ENCODE peak calls at places on chromosomes 5 and 9, in six cellular contexts. Y, X, P, E, C and H are unnamed samples.

GRCh38 chr5:125325488-125325887 is 579.0 kb upstream of the ZNF608 start:
- DNase-seq in X (no peak), C (no peak), E (no peak), Y (no peak), P (no peak), H (no peak)

GRCh38 chr9:108411632-108412031 is 444.2 kb downstream of the ACTL7B start:
- DNase-seq in P (no peak), E (no peak), X (no peak), Y (no peak), C (no peak), H (no peak)

GRCh38 chr9:113600477-113600851 is 136.9 kb downstream of the RGS3 start:
- DNase-seq in P (no peak), C (no peak), Y (no peak), X (no peak), E (no peak), H (no peak)

GRCh38 chr9:98057095-98057799 is 715 bp downstream of the NANS start:
- DNase-seq in P (no peak), X (no peak), C (no peak), E (peak), Y (no peak), H (no peak)

GRCh38 chr5:93236807-93237421 is 344.1 kb downstream of the NR2F1-AS1 start:
- DNase-seq in Y (no peak), C (no peak), X (no peak), E (no peak), P (no peak), H (no peak)

GRCh38 chr9:118418887-118419620 is 714.9 kb downstream of the TLR4 start:
- DNase-seq in X (no peak), Y (no peak), C (no peak), E (no peak), P (no peak), H (no peak)

GRCh38 chr5:143649869-143650268 is 162.1 kb upstream of the HMHB1 start:
- DNase-seq in X (no peak), E (no peak), P (no peak), Y (no peak), C (no peak), H (no peak)

GRCh38 chr5:96300986-96301385 is 132.1 kb downstream of the PCSK1 start:
- DNase-seq in Y (no peak), C (no peak), P (no peak), E (no peak), X (no peak), H (no peak)

GRCh38 chr9:19397845-19398244 is 11.0 kb upstream of the ACER2 start:
- DNase-seq in E (peak), P (no peak), X (no peak), Y (peak), C (no peak), H (no peak)
- TF ChIP-seq POLR2AphosphoS5 in E (no peak), P (no peak), X (no peak), Y (no peak), C (no peak), H (no peak)

GRCh38 chr9:36392489-36392888 is 7.6 kb downstream of the RNF38 start:
- DNase-seq in Y (no peak), P (no peak), E (no peak), X (no peak), C (no peak), H (no peak)
- TF ChIP-seq POLR2AphosphoS5 in Y (no peak), P (no peak), E (no peak), X (no peak), C (no peak), H (no peak)

GRCh38 chr5:3793162-3793561 is 197.5 kb downstream of the IRX1 start:
- DNase-seq in P (no peak), C (no peak), Y (no peak), E (no peak), X (no peak), H (no peak)
- TF ChIP-seq POLR2AphosphoS5 in P (no peak), C (no peak), Y (no peak), E (no peak), X (no peak), H (no peak)

DNA sequence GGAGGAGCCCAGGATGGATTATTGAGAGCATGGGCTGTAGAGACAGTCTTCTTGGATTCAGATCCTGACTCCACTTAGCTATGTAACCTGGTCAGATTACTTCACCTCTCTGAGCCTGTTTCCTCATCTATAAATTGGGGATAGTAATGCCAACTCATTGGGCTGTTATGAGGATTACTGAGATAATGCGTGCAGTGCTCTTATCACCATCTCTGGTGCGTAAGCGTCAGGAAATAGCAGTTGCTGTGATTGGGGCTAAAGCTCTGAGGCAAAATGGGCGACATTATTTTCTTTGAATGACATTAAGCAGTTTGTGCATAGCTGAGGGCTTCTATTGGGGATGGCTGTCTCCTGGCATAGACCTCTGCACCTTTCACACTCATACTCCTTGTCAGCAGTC is 995 bp upstream of the MSMP start:
- DNase-seq in C (no peak), E (no peak), P (no peak), X (no peak), Y (no peak), H (no peak)
- TF ChIP-seq POLR2AphosphoS5 in C (no peak), E (no peak), P (no peak), X (no peak), Y (no peak), H (no peak)

DNA sequence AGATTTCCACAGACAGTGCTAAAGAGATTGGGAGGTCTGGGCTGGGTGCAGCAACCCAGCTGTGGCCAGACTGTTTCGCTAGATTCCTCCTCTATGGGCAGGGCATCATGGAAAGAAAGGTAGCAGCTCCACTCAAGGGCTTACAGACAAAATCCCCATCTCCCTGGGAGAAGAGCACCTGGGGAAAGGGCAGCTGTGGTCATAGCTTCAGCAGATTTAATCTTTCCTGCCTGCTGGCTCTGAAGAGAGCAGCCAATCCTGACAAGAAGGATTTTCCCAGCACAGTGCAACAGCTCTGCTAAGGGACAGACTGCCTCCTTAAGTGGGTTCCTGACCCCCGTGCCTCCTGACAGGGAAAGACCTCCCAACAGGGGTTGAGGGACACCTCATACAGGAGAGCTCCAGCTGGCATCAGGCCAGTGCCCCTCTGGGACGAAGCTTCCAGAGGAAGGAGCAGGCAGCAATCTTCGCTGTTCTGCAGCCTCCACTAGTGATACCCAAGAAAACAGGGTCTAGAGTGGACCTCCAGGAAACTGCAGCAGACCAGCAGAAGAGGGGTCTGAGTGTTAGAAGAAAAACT is 1379.3 kb upstream of the ACO1 start:
- DNase-seq in Y (no peak), P (no peak), E (no peak), X (no peak), C (no peak), H (no peak)
- TF ChIP-seq POLR2AphosphoS5 in Y (no peak), P (no peak), E (no peak), X (no peak), C (no peak), H (no peak)

DNA sequence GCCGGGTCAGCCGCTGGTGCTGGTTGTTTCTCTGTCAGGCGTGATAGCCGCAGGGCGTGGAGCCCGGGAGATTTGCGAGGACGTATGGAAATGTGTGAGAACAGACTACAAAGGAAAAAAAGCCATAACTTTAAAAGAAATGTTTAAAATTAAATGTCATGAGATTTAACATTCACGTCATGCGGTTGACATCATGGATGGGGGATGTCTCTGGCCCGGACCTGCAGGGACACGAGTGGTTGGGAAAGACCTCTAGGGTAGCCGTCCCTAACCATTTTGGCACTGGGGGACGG is 643 bp upstream of the RNF130 start:
- DNase-seq in P (no peak), E (no peak), C (no peak), X (no peak), Y (no peak), H (no peak)
- TF ChIP-seq POLR2AphosphoS5 in P (no peak), E (no peak), C (no peak), X (no peak), Y (no peak), H (no peak)

GRCh38 chr9:133403766-133404439 is 13.9 kb downstream of the REXO4 start:
- DNase-seq in Y (peak), X (peak), E (peak), P (peak), C (no peak), H (peak)
- TF ChIP-seq POLR2AphosphoS5 in Y (no peak), X (peak), E (no peak), P (no peak), C (peak), H (no peak)

GRCh38 chr9:75376855-75377254 is 288.5 kb downstream of the OSTF1 start:
- DNase-seq in E (no peak), P (no peak), C (no peak), X (no peak), Y (no peak), H (no peak)

GRCh38 chr9:75382126-75382525 is 293.8 kb downstream of the OSTF1 start:
- DNase-seq in P (no peak), X (no peak), C (no peak), Y (no peak), E (no peak), H (no peak)

GRCh38 chr9:75378036-75378435 is 289.7 kb downstream of the OSTF1 start:
- DNase-seq in P (no peak), C (no peak), X (no peak), E (no peak), Y (no peak), H (no peak)

DNA sequence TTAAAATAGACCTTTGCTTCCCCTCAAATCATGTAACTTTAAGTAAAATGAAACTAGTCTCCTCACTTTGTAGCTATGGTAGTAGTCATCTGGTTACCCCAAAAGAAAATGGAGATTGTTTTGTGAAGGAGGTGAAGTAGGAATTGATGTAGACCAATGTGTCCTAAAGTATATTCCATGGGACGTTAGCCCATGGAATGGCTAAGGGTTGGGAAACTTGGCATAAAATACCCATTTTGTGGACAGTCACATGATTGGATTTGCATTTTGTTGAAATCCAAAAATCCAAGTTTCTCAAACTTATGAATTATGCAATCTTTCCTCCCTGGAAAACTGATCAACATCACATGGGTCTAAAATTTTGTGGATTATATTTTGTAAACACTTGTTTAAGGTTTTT is 290.6 kb downstream of the OSTF1 start:
- DNase-seq in Y (no peak), X (no peak), C (no peak), P (no peak), E (no peak), H (no peak)
- TF ChIP-seq POLR2AphosphoS5 in Y (no peak), X (no peak), C (no peak), P (no peak), E (no peak), H (no peak)